ENCODE peak calls at places on chromosome X, in five cellular contexts. One of them, this sample, is unnamed.

GRCh38 chrX:111447298-111447697 is 35.3 kb upstream of the DCX start:
- DNase-seq in neural progenitor cell: peak
- DNase-seq in naive thymus-derived CD4-positive, alpha-beta T cell: no peak
- DNase-seq in breast epithelium: no peak
- DNase-seq in astrocyte of the cerebellum: no peak
- DNase-seq in this sample: peak

GRCh38 chrX:49176421-49177326 is 5.0 kb downstream of the PLP2 start:
- DNase-seq in neural progenitor cell: no peak
- DNase-seq in naive thymus-derived CD4-positive, alpha-beta T cell: no peak
- DNase-seq in breast epithelium: no peak
- DNase-seq in astrocyte of the cerebellum: no peak
- DNase-seq in this sample: no peak

GRCh38 chrX:53230116-53230515 is 5.1 kb upstream of the KDM5C start:
- DNase-seq in neural progenitor cell: no peak
- DNase-seq in naive thymus-derived CD4-positive, alpha-beta T cell: no peak
- DNase-seq in breast epithelium: no peak
- DNase-seq in astrocyte of the cerebellum: no peak
- DNase-seq in this sample: no peak

GRCh38 chrX:40912576-40912975 is 172.7 kb upstream of the USP9X start:
- DNase-seq in neural progenitor cell: no peak
- DNase-seq in naive thymus-derived CD4-positive, alpha-beta T cell: no peak
- DNase-seq in breast epithelium: no peak
- DNase-seq in astrocyte of the cerebellum: no peak
- DNase-seq in this sample: no peak

GRCh38 chrX:100802843-100803242 is 17.3 kb upstream of the CSTF2 start:
- DNase-seq in neural progenitor cell: no peak
- DNase-seq in naive thymus-derived CD4-positive, alpha-beta T cell: no peak
- DNase-seq in breast epithelium: no peak
- DNase-seq in astrocyte of the cerebellum: no peak
- DNase-seq in this sample: no peak

GRCh38 chrX:29841750-29842149 is 373.6 kb upstream of the MAGEB2 start:
- DNase-seq in neural progenitor cell: no peak
- DNase-seq in naive thymus-derived CD4-positive, alpha-beta T cell: no peak
- DNase-seq in breast epithelium: no peak
- DNase-seq in astrocyte of the cerebellum: no peak
- DNase-seq in this sample: no peak

GRCh38 chrX:78769356-78769755 is 21.8 kb downstream of the LPAR4 start:
- DNase-seq in neural progenitor cell: no peak
- DNase-seq in naive thymus-derived CD4-positive, alpha-beta T cell: no peak
- DNase-seq in breast epithelium: no peak
- DNase-seq in astrocyte of the cerebellum: no peak
- DNase-seq in this sample: no peak

GRCh38 chrX:110407910-110408545 is 49.4 kb downstream of the RTL9 start:
- DNase-seq in neural progenitor cell: peak
- DNase-seq in naive thymus-derived CD4-positive, alpha-beta T cell: peak
- DNase-seq in breast epithelium: no peak
- DNase-seq in astrocyte of the cerebellum: no peak
- DNase-seq in this sample: peak

GRCh38 chrX:9566150-9566621 is 101.3 kb downstream of the TBL1X start:
- DNase-seq in neural progenitor cell: no peak
- DNase-seq in naive thymus-derived CD4-positive, alpha-beta T cell: no peak
- DNase-seq in breast epithelium: no peak
- DNase-seq in astrocyte of the cerebellum: peak
- DNase-seq in this sample: peak

GRCh38 chrX:54930291-54931049 is 9.8 kb downstream of the TRO start:
- DNase-seq in neural progenitor cell: no peak
- DNase-seq in naive thymus-derived CD4-positive, alpha-beta T cell: no peak
- DNase-seq in breast epithelium: no peak
- DNase-seq in astrocyte of the cerebellum: no peak
- DNase-seq in this sample: no peak

GRCh38 chrX:77426811-77427210 is 20.4 kb upstream of the FGF16 start:
- DNase-seq in neural progenitor cell: no peak
- DNase-seq in naive thymus-derived CD4-positive, alpha-beta T cell: no peak
- DNase-seq in breast epithelium: no peak
- DNase-seq in astrocyte of the cerebellum: no peak
- DNase-seq in this sample: no peak

DNA sequence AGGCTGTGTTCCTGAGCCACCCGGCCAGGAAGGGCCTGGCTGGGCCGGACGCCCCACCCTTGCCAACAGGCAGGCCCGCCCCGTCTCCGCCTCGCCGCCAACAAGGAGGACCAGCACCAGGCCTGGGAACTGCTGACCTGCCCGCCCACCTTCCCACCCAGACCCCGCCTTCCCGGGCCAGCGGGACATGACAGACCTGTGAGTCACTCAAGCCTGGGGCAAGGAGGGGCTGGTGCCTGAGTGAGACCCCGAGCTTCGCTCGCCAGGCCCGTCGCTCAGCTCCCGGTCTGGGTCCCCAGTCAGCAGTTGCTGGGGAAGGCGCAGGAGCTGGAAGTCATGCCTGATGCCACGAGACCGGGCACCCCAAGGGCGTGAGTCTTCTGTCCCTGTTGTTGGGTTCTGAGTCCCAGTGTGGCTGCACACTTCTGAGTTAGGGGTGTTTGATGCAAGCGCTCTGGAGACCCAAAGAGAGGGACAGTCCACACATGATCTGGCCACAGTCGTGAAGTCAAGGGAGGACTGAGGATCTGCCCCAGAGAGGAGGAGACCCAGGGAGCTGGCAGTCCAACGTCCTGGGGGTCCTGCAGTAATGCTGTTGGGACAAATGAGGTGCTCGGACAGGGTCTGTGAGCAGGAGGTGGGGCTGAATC is at the start of gene DNASE1L1:
- DNase-seq in neural progenitor cell: peak
- DNase-seq in naive thymus-derived CD4-positive, alpha-beta T cell: no peak
- DNase-seq in breast epithelium: no peak
- DNase-seq in astrocyte of the cerebellum: peak
- DNase-seq in this sample: no peak
- H3K4me3 ChIP-seq in neural progenitor cell: peak
- H3K4me3 ChIP-seq in naive thymus-derived CD4-positive, alpha-beta T cell: no peak
- H3K4me3 ChIP-seq in breast epithelium: peak
- H3K4me3 ChIP-seq in astrocyte of the cerebellum: peak
- H3K4me3 ChIP-seq in this sample: no peak

DNA sequence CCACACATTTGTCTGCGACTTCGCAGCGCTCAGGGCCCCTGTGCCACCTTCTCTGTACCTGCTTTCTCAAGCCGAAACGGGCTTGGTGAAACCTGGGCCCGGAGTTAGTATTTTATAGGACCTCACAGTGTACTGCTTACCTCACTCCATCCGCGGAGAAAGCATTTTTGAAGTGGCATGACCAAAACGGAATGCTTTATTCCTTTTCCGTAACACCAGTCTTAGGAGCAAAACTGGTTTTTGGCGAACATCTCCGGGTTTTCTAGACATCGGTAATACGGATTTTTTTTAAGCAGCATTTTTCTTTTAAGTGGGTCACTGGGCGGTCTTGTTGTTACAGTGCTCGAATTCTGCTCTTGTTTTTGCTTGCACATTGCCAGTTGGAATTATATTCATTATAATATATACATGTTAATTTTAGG is 3.6 kb downstream of the ZIC3 start:
- DNase-seq in neural progenitor cell: no peak
- DNase-seq in naive thymus-derived CD4-positive, alpha-beta T cell: no peak
- DNase-seq in breast epithelium: no peak
- DNase-seq in astrocyte of the cerebellum: no peak
- DNase-seq in this sample: no peak
- H3K4me3 ChIP-seq in neural progenitor cell: peak
- H3K4me3 ChIP-seq in naive thymus-derived CD4-positive, alpha-beta T cell: no peak
- H3K4me3 ChIP-seq in breast epithelium: peak
- H3K4me3 ChIP-seq in astrocyte of the cerebellum: peak
- H3K4me3 ChIP-seq in this sample: no peak

GRCh38 chrX:149830192-149830873 is 48.6 kb downstream of the MAGEA9 start:
- DNase-seq in neural progenitor cell: peak
- DNase-seq in naive thymus-derived CD4-positive, alpha-beta T cell: peak
- DNase-seq in breast epithelium: no peak
- DNase-seq in astrocyte of the cerebellum: no peak
- DNase-seq in this sample: no peak
- H3K4me3 ChIP-seq in neural progenitor cell: peak
- H3K4me3 ChIP-seq in naive thymus-derived CD4-positive, alpha-beta T cell: peak
- H3K4me3 ChIP-seq in breast epithelium: peak
- H3K4me3 ChIP-seq in astrocyte of the cerebellum: peak
- H3K4me3 ChIP-seq in this sample: no peak

DNA sequence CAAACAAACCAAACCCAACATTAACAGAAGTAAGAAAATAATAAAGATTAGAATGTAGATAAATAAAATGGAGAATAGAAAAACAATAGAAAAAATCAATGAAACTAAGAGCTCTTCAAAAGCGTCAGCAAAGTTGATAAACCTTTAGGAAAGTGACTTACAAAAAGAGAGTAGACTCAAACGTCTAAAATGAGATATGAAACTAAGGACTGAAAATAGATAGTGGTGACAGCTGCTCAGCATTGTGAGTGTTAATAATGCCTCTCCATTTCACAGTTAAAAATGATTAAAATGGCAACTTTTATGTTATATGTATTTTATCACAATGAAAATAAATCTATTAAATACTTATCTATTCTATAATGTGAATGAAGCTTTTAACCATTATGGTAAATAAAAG is 125.7 kb upstream of the CPXCR1 start:
- DNase-seq in neural progenitor cell: no peak
- DNase-seq in naive thymus-derived CD4-positive, alpha-beta T cell: no peak
- DNase-seq in breast epithelium: no peak
- DNase-seq in astrocyte of the cerebellum: no peak
- DNase-seq in this sample: no peak
- H3K4me3 ChIP-seq in neural progenitor cell: no peak
- H3K4me3 ChIP-seq in naive thymus-derived CD4-positive, alpha-beta T cell: no peak
- H3K4me3 ChIP-seq in breast epithelium: no peak
- H3K4me3 ChIP-seq in astrocyte of the cerebellum: no peak
- H3K4me3 ChIP-seq in this sample: no peak

GRCh38 chrX:72304877-72305276 is 837 bp downstream of the CITED1 start:
- DNase-seq in neural progenitor cell: peak
- DNase-seq in naive thymus-derived CD4-positive, alpha-beta T cell: no peak
- DNase-seq in breast epithelium: no peak
- DNase-seq in astrocyte of the cerebellum: no peak
- DNase-seq in this sample: no peak
- H3K4me3 ChIP-seq in neural progenitor cell: peak
- H3K4me3 ChIP-seq in naive thymus-derived CD4-positive, alpha-beta T cell: peak
- H3K4me3 ChIP-seq in breast epithelium: peak
- H3K4me3 ChIP-seq in astrocyte of the cerebellum: peak
- H3K4me3 ChIP-seq in this sample: no peak

GRCh38 chrX:153818571-153819397 is 11.6 kb downstream of the PDZD4 start:
- DNase-seq in neural progenitor cell: peak
- DNase-seq in naive thymus-derived CD4-positive, alpha-beta T cell: peak
- DNase-seq in breast epithelium: no peak
- DNase-seq in astrocyte of the cerebellum: no peak
- DNase-seq in this sample: no peak
- H3K4me3 ChIP-seq in neural progenitor cell: peak
- H3K4me3 ChIP-seq in naive thymus-derived CD4-positive, alpha-beta T cell: peak
- H3K4me3 ChIP-seq in breast epithelium: peak
- H3K4me3 ChIP-seq in astrocyte of the cerebellum: peak
- H3K4me3 ChIP-seq in this sample: peak

DNA sequence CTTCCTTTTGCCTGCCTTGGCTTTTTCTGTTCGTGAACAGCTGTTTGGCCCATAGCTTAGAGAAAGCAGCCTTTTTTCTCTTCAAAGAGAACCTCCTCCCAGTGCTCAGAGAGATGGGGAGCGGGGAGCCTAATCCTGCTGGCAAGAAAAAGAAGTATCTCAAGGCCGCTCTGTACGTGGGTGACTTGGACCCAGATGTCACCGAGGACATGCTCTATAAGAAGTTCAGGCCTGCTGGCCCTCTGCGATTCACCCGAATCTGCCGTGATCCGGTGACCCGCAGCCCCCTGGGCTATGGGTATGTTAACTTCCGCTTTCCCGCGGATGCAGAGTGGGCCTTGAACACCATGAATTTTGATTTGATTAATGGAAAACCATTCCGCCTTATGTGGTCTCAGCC is 826 bp downstream of the PABPC5 start:
- DNase-seq in neural progenitor cell: peak
- DNase-seq in naive thymus-derived CD4-positive, alpha-beta T cell: no peak
- DNase-seq in breast epithelium: no peak
- DNase-seq in astrocyte of the cerebellum: no peak
- DNase-seq in this sample: no peak
- H3K4me3 ChIP-seq in neural progenitor cell: peak
- H3K4me3 ChIP-seq in naive thymus-derived CD4-positive, alpha-beta T cell: no peak
- H3K4me3 ChIP-seq in breast epithelium: peak
- H3K4me3 ChIP-seq in astrocyte of the cerebellum: peak
- H3K4me3 ChIP-seq in this sample: no peak

GRCh38 chrX:12949205-12949926 is 25.5 kb upstream of the TMSB4X start:
- DNase-seq in neural progenitor cell: no peak
- DNase-seq in naive thymus-derived CD4-positive, alpha-beta T cell: no peak
- DNase-seq in breast epithelium: no peak
- DNase-seq in astrocyte of the cerebellum: no peak
- DNase-seq in this sample: no peak

GRCh38 chrX:12949927-12950656 is 24.8 kb upstream of the TMSB4X start:
- DNase-seq in neural progenitor cell: no peak
- DNase-seq in naive thymus-derived CD4-positive, alpha-beta T cell: peak
- DNase-seq in breast epithelium: peak
- DNase-seq in astrocyte of the cerebellum: no peak
- DNase-seq in this sample: peak

GRCh38 chrX:12953420-12953819 is 21.5 kb upstream of the TMSB4X start:
- DNase-seq in neural progenitor cell: no peak
- DNase-seq in naive thymus-derived CD4-positive, alpha-beta T cell: no peak
- DNase-seq in breast epithelium: no peak
- DNase-seq in astrocyte of the cerebellum: no peak
- DNase-seq in this sample: no peak

GRCh38 chrX:12951590-12951965 is 23.3 kb upstream of the TMSB4X start:
- DNase-seq in neural progenitor cell: no peak
- DNase-seq in naive thymus-derived CD4-positive, alpha-beta T cell: no peak
- DNase-seq in breast epithelium: no peak
- DNase-seq in astrocyte of the cerebellum: no peak
- DNase-seq in this sample: no peak

GRCh38 chrX:12950851-12951589 is 23.9 kb upstream of the TMSB4X start:
- DNase-seq in neural progenitor cell: peak
- DNase-seq in naive thymus-derived CD4-positive, alpha-beta T cell: peak
- DNase-seq in breast epithelium: no peak
- DNase-seq in astrocyte of the cerebellum: no peak
- DNase-seq in this sample: peak
- H3K4me3 ChIP-seq in neural progenitor cell: no peak
- H3K4me3 ChIP-seq in naive thymus-derived CD4-positive, alpha-beta T cell: peak
- H3K4me3 ChIP-seq in breast epithelium: no peak
- H3K4me3 ChIP-seq in astrocyte of the cerebellum: no peak
- H3K4me3 ChIP-seq in this sample: peak

DNA sequence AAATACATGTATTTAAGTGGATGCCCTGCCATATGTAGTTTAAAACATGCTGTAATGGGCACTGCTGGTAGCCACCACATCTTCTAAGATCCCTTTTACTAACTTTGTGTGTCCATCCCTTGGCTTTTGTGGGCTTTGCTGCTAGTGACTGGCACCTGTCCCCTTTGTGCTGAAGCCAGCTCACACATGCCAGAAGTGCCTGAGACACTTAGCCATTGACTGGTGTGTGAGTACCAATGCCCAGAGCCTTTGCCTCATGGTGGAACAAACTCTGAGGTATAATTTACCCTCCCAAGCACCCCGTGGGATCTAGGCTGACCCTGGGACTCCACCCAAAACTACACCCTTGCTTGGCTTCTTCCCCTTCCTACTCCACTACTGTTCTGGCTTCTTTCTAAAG is 33.0 kb downstream of the ARHGAP6 start:
- DNase-seq in neural progenitor cell: peak
- DNase-seq in naive thymus-derived CD4-positive, alpha-beta T cell: no peak
- DNase-seq in breast epithelium: no peak
- DNase-seq in astrocyte of the cerebellum: no peak
- DNase-seq in this sample: no peak
- H3K4me3 ChIP-seq in neural progenitor cell: no peak
- H3K4me3 ChIP-seq in naive thymus-derived CD4-positive, alpha-beta T cell: no peak
- H3K4me3 ChIP-seq in breast epithelium: no peak
- H3K4me3 ChIP-seq in astrocyte of the cerebellum: no peak
- H3K4me3 ChIP-seq in this sample: no peak